ENCODE peak calls at places on chromosomes 2 and 18, in eight cellular contexts. N is upper lobe of left lung; U is Daoy; E is nucleus accumbens; F is AG10803; L is stimulated activated CD4-positive, alpha-beta T cell treated with anti-CD3 and anti-CD28 coated beads, Interleukin-2, amount 100 ng/mL, for 24 hours; G is heart right ventricle; K is GDM1. J is an unnamed sample.

GRCh38 chr2:193965263-193965662 is 1691.8 kb upstream of the SLC39A10 start:
- DNase-seq in N (no peak), U (no peak), E (no peak), F (no peak), L (no peak), G (no peak), K (no peak), J (no peak)

GRCh38 chr18:58438984-58439311 is 189.9 kb downstream of the ALPK2 start:
- DNase-seq in N (no peak), U (no peak), E (no peak), F (no peak), L (no peak), G (no peak), K (no peak), J (no peak)

GRCh38 chr18:55927831-55928230 is 339.8 kb upstream of the TCF4 start:
- DNase-seq in N (no peak), U (peak), E (no peak), F (peak), L (no peak), G (no peak), K (no peak), J (no peak)

GRCh38 chr18:58473071-58473470 is 155.8 kb downstream of the ALPK2 start:
- DNase-seq in N (no peak), U (no peak), E (no peak), F (no peak), L (no peak), G (no peak), K (no peak), J (no peak)

GRCh38 chr18:3652380-3653262 is 202.6 kb downstream of the TGIF1 start:
- DNase-seq in N (no peak), U (peak), E (no peak), F (peak), L (peak), G (peak), K (peak), J (no peak)

GRCh38 chr18:67290421-67290820 is 226.1 kb downstream of the DSEL start:
- DNase-seq in N (no peak), U (no peak), E (no peak), F (peak), L (no peak), G (no peak), K (no peak), J (no peak)

GRCh38 chr2:170680172-170680913 is 34.8 kb upstream of the SP5 start:
- DNase-seq in N (no peak), U (no peak), E (no peak), F (no peak), L (no peak), G (no peak), K (no peak), J (no peak)

GRCh38 chr18:51340332-51340731 is 142.9 kb upstream of the MEX3C start:
- DNase-seq in N (no peak), U (no peak), E (no peak), F (no peak), L (no peak), G (no peak), K (no peak), J (no peak)

GRCh38 chr2:118848381-118849225 is 1.2 kb upstream of the EN1 start:
- DNase-seq in N (peak), U (peak), E (no peak), F (no peak), L (no peak), G (no peak), K (no peak), J (no peak)

GRCh38 chr2:86786001-86786536 is 4.6 kb downstream of the CD8A start:
- DNase-seq in N (no peak), U (no peak), E (no peak), F (no peak), L (no peak), G (no peak), K (no peak), J (no peak)

GRCh38 chr2:200810252-200810650 is 1.5 kb upstream of the BZW1 start:
- DNase-seq in N (no peak), U (peak), E (no peak), F (peak), L (no peak), G (no peak), K (peak), J (no peak)

GRCh38 chr18:63741769-63742168 is 33.4 kb upstream of the SERPINB7 start:
- DNase-seq in N (no peak), U (no peak), E (no peak), F (peak), L (no peak), G (no peak), K (no peak), J (no peak)

GRCh38 chr2:33405180-33406105 is 71.0 kb upstream of the RASGRP3 start:
- DNase-seq in N (no peak), U (peak), E (no peak), F (no peak), L (no peak), G (no peak), K (no peak), J (no peak)

J was measured in T-helper 17 cell.